ENCODE peak calls at places on chromosomes 2 and 18, in six cellular contexts. K, F, Y, N, U and G are unnamed samples.

GRCh38 chr18:3148930-3149535 is 70.7 kb downstream of the MYOM1 start:
- DNase-seq in K (no peak), F (no peak), Y (no peak), N (no peak), U (peak; percentile 5), G (no peak)

GRCh38 chr18:56748698-56749268 is 97.6 kb downstream of the WDR7 start:
- DNase-seq in K (no peak), F (no peak), Y (peak; percentile 26), N (no peak), U (peak; percentile 57), G (no peak)

GRCh38 chr2:16021611-16022363 is 81.4 kb downstream of the MYCN start:
- DNase-seq in K (no peak), F (no peak), Y (no peak), N (no peak), U (no peak), G (no peak)

GRCh38 chr18:45312727-45313126 is 302.5 kb upstream of the SLC14A2 start:
- DNase-seq in K (no peak), F (no peak), Y (no peak), N (no peak), U (no peak), G (no peak)

GRCh38 chr18:75086494-75087034 is 122.4 kb downstream of the PTGR3 start:
- DNase-seq in K (no peak), F (no peak), Y (no peak), N (no peak), U (no peak), G (no peak)

GRCh38 chr18:61765097-61765496 is 127.7 kb downstream of the RNF152 start:
- DNase-seq in K (no peak), F (no peak), Y (no peak), N (no peak), U (peak; percentile 81), G (no peak)

GRCh38 chr2:59733970-59734369 is 819.5 kb downstream of the BCL11A start:
- DNase-seq in K (no peak), F (no peak), Y (no peak), N (no peak), U (no peak), G (no peak)

GRCh38 chr2:63035686-63036085 is 14.9 kb upstream of the OTX1 start:
- DNase-seq in K (no peak), F (no peak), Y (no peak), N (no peak), U (no peak), G (no peak)

GRCh38 chr18:76232813-76233212 is 262.2 kb downstream of the ZNF516 start:
- DNase-seq in K (no peak), F (no peak), Y (no peak), N (no peak), U (no peak), G (no peak)

GRCh38 chr18:10101729-10102128 is 187.9 kb downstream of the VAPA start:
- DNase-seq in K (no peak), F (no peak), Y (no peak), N (no peak), U (no peak), G (no peak)

GRCh38 chr2:24421668-24422067 is 61.3 kb upstream of the ITSN2 start:
- DNase-seq in K (peak; percentile 68), F (peak; percentile 59), Y (peak; percentile 37), N (no peak), U (peak; percentile 24), G (peak; percentile 34)

GRCh38 chr2:163182764-163183354 is 344.3 kb upstream of the KCNH7 start:
- DNase-seq in K (no peak), F (no peak), Y (no peak), N (no peak), U (peak; percentile 32), G (no peak)

GRCh38 chr2:25132296-25132630 is 36.1 kb downstream of the POMC start:
- DNase-seq in K (no peak), F (no peak), Y (no peak), N (no peak), U (no peak), G (peak; percentile 79)

GRCh38 chr2:188199716-188200128 is 92.0 kb upstream of the GULP1 start:
- DNase-seq in K (no peak), F (no peak), Y (no peak), N (no peak), U (peak; percentile 90), G (no peak)

GRCh38 chr2:35938838-35939237 is 416.7 kb upstream of the CRIM1 start:
- DNase-seq in K (no peak), F (no peak), Y (no peak), N (no peak), U (peak; percentile 7), G (no peak)

GRCh38 chr18:63267990-63268721 is 51.4 kb downstream of the BCL2 start:
- DNase-seq in K (no peak), F (no peak), Y (no peak), N (no peak), U (no peak), G (no peak)

GRCh38 chr2:199603748-199604291 is 146.1 kb upstream of the SATB2 start:
- DNase-seq in K (no peak), F (no peak), Y (no peak), N (no peak), U (no peak), G (peak; percentile 57)

GRCh38 chr18:43664487-43665008 is 387.3 kb upstream of the SYT4 start:
- DNase-seq in K (no peak), F (no peak), Y (no peak), N (no peak), U (no peak), G (no peak)

GRCh38 chr18:25282922-25283703 is 68.9 kb downstream of the ZNF521 start:
- DNase-seq in K (no peak), F (no peak), Y (no peak), N (no peak), U (no peak), G (no peak)

GRCh38 chr18:62437520-62438329 is 85.1 kb upstream of the ZCCHC2 start:
- DNase-seq in K (no peak), F (no peak), Y (no peak), N (peak; percentile 90), U (no peak), G (no peak)

GRCh38 chr2:121150713-121151112 is 134.3 kb downstream of the TFCP2L1 start:
- DNase-seq in K (no peak), F (no peak), Y (no peak), N (peak; percentile 78), U (no peak), G (no peak)

GRCh38 chr18:13139885-13140450 is 78.6 kb upstream of the LDLRAD4 start:
- DNase-seq in K (no peak), F (no peak), Y (no peak), N (no peak), U (no peak), G (no peak)

GRCh38 chr18:25560369-25560768 is 208.4 kb upstream of the ZNF521 start:
- DNase-seq in K (no peak), F (no peak), Y (no peak), N (no peak), U (no peak), G (no peak)

GRCh38 chr2:54161660-54162059 is 46.2 kb downstream of the ACYP2 start:
- DNase-seq in K (no peak), F (no peak), Y (no peak), N (no peak), U (peak; percentile 15), G (no peak)

GRCh38 chr2:20444113-20444992 is 2.5 kb upstream of the RHOB start:
- DNase-seq in K (peak; percentile 25), F (no peak), Y (no peak), N (peak; percentile 61), U (no peak), G (peak; percentile 65)
- H3K4me3 ChIP-seq in K (peak overlapping the region; percentile 17), F (peak overlapping the region; percentile 24), Y (no peak overlapping the region), N (no peak overlapping the region), U (no peak overlapping the region), G (no peak overlapping the region)

GRCh38 chr2:219419331-219420197 is 1.4 kb downstream of the DES start:
- DNase-seq in K (no peak), F (no peak), Y (no peak), N (peak; percentile 56), U (no peak), G (peak; percentile 60)
- H3K4me3 ChIP-seq in K (peak overlapping the region; percentile 41), F (no peak overlapping the region), Y (no peak overlapping the region), N (no peak overlapping the region), U (no peak overlapping the region), G (no peak overlapping the region)

GRCh38 chr18:23237524-23238151 is 102.4 kb downstream of the CABLES1 start:
- DNase-seq in K (peak; percentile 57), F (peak; percentile 71), Y (peak; percentile 11), N (peak; percentile 90), U (peak; percentile 41), G (peak; percentile 87)
- H3K4me3 ChIP-seq in K (peak overlapping the region; percentile 40), F (peak overlapping the region; percentile 41), Y (peak overlapping the region; percentile 53), N (no peak overlapping the region), U (no peak overlapping the region), G (no peak overlapping the region)

GRCh38 chr2:241000831-241001321 is 2.5 kb downstream of the SNED1 start:
- DNase-seq in K (peak; percentile 37), F (peak; percentile 40), Y (no peak), N (peak; percentile 81), U (no peak), G (no peak)

GRCh38 chr2:240998706-240999000 is 235 bp downstream of the SNED1 start:
- DNase-seq in K (no peak), F (no peak), Y (no peak), N (no peak), U (no peak), G (no peak)

GRCh38 chr2:240997856-240998705 is at the start of gene SNED1:
- DNase-seq in K (peak; percentile 93), F (peak; percentile 87), Y (peak; percentile 56), N (peak; percentile 98), U (peak; percentile 66), G (peak; percentile 98)

GRCh38 chr2:240999873-241000541 is 1.6 kb downstream of the SNED1 start:
- DNase-seq in K (peak; percentile 20), F (peak; percentile 49), Y (no peak), N (peak; percentile 85), U (no peak), G (no peak)

GRCh38 chr2:240999001-240999791 is 778 bp downstream of the SNED1 start:
- DNase-seq in K (peak; percentile 45), F (peak; percentile 49), Y (no peak), N (peak; percentile 81), U (no peak), G (peak; percentile 86)
- H3K4me3 ChIP-seq in K (peak overlapping the region; percentile 62), F (peak overlapping the region; percentile 76), Y (peak overlapping the region; percentile 32), N (peak overlapping the region; percentile 54), U (peak overlapping the region; percentile 55), G (peak overlapping the region; percentile 62)

GRCh38 chr2:46828491-46829239 is 86.9 kb downstream of the MCFD2 start:
- DNase-seq in K (no peak), F (no peak), Y (no peak), N (peak; percentile 60), U (no peak), G (no peak)
- H3K4me3 ChIP-seq in K (no peak overlapping the region), F (no peak overlapping the region), Y (no peak overlapping the region), N (no peak overlapping the region), U (no peak overlapping the region), G (no peak overlapping the region)

GRCh38 chr2:153584244-153584643 is 105.7 kb upstream of the RPRM start:
- DNase-seq in K (no peak), F (no peak), Y (no peak), N (peak; percentile 46), U (no peak), G (no peak)

GRCh38 chr2:153589586-153589985 is 111.0 kb upstream of the RPRM start:
- DNase-seq in K (no peak), F (no peak), Y (no peak), N (no peak), U (no peak), G (no peak)

DNA sequence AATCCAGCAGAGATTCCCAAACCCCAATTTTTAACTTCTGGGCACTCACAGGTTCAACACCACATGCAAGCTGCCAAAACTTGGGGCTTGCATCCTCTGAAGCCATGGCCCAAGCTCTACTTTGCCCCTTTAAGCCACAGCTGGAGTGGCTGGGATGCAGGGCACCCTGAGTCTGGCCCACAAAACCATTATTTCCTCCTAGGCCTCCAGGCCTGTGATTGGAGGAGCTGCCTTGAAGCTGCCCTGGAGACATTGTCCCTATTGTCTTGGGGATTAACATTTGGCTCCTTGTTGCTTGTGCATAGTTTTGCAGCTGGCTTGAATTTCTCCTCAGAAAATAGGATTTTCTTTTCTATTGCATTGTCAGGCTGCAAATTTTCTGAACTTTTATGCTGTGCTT is 109.8 kb upstream of the RPRM start:
- DNase-seq in K (no peak), F (no peak), Y (no peak), N (no peak), U (no peak), G (no peak)
- H3K4me3 ChIP-seq in K (no peak overlapping the region), F (no peak overlapping the region), Y (no peak overlapping the region), N (no peak overlapping the region), U (no peak overlapping the region), G (no peak overlapping the region)